ENCODE peak calls at places on chromosomes 6 and 20, in seven cellular contexts. Y is left lung; O is thoracic aorta; K is psoas muscle; Z is CD8-positive, alpha-beta T cell; X is HCT116; D is body of pancreas. Q is an unnamed sample.

GRCh38 chr6:170449835-170450753 is 103.0 kb downstream of the PSMB1 start:
- DNase-seq in Y (no peak), O (no peak), K (no peak), Z (no peak), X (no peak), D (no peak), Q (no peak)

GRCh38 chr20:17825251-17825691 is 125.5 kb downstream of the BANF2 start:
- DNase-seq in Y (no peak), O (no peak), K (no peak), Z (no peak), X (no peak), D (no peak), Q (no peak)

GRCh38 chr6:1538810-1539482 is 70.8 kb upstream of the FOXC1 start:
- DNase-seq in Y (no peak), O (no peak), K (peak), Z (no peak), X (no peak), D (no peak), Q (no peak)

GRCh38 chr6:52937908-52938307 is 28.4 kb upstream of the GSTA3 start:
- DNase-seq in Y (no peak), O (no peak), K (no peak), Z (no peak), X (no peak), D (no peak), Q (peak)

GRCh38 chr20:8005033-8005432 is 14.5 kb downstream of the TMX4 start:
- DNase-seq in Y (no peak), O (no peak), K (no peak), Z (no peak), X (no peak), D (no peak), Q (no peak)

GRCh38 chr6:137353346-137353745 is 134.2 kb upstream of the IFNGR1 start:
- DNase-seq in Y (no peak), O (no peak), K (no peak), Z (no peak), X (no peak), D (no peak), Q (no peak)

GRCh38 chr20:54475334-54476287 is at the start of gene DOK5:
- DNase-seq in Y (peak), O (peak), K (peak), Z (no peak), X (no peak), D (peak), Q (no peak)

GRCh38 chr20:45097485-45098095 is 3.3 kb downstream of the KCNS1 start:
- DNase-seq in Y (peak), O (no peak), K (no peak), Z (peak), X (no peak), D (peak), Q (no peak)

GRCh38 chr20:5835234-5835845 is 85.1 kb downstream of the SHLD1 start:
- DNase-seq in Y (peak), O (no peak), K (no peak), Z (peak), X (no peak), D (peak), Q (no peak)

GRCh38 chr6:105619971-105620741 is 217.3 kb upstream of the PREP start:
- DNase-seq in Y (no peak), O (no peak), K (no peak), Z (no peak), X (no peak), D (no peak), Q (no peak)

GRCh38 chr6:328184-328670 is 35.9 kb downstream of the DUSP22 start:
- DNase-seq in Y (peak), O (peak), K (peak), Z (no peak), X (no peak), D (no peak), Q (no peak)

GRCh38 chr20:47897461-47897860 is 112.2 kb upstream of the SULF2 start:
- DNase-seq in Y (no peak), O (no peak), K (no peak), Z (no peak), X (no peak), D (no peak), Q (no peak)

GRCh38 chr6:148471624-148472494 is 129.2 kb downstream of the SASH1 start:
- DNase-seq in Y (no peak), O (no peak), K (no peak), Z (no peak), X (no peak), D (no peak), Q (no peak)

GRCh38 chr6:133093957-133094356 is 147.2 kb upstream of the EYA4 start:
- DNase-seq in Y (no peak), O (no peak), K (no peak), Z (no peak), X (peak), D (no peak), Q (no peak)

GRCh38 chr20:40564997-40565680 is 123.9 kb downstream of the MAFB start:
- DNase-seq in Y (no peak), O (peak), K (no peak), Z (no peak), X (peak), D (no peak), Q (no peak)

GRCh38 chr6:159871241-159871640 is 19.5 kb upstream of the MAS1 start:
- DNase-seq in Y (no peak), O (no peak), K (no peak), Z (no peak), X (no peak), D (no peak), Q (no peak)

GRCh38 chr6:107491059-107491609 is 1.2 kb downstream of the SOBP start:
- DNase-seq in Y (peak), O (no peak), K (peak), Z (no peak), X (no peak), D (peak), Q (no peak)

GRCh38 chr6:83861077-83861476 is 1.6 kb downstream of the CYB5R4 start:
- DNase-seq in Y (no peak), O (no peak), K (no peak), Z (no peak), X (no peak), D (no peak), Q (no peak)

GRCh38 chr6:83854766-83855165 is 1.6 kb downstream of the RIPPLY2 start:
- DNase-seq in Y (no peak), O (no peak), K (no peak), Z (no peak), X (no peak), D (no peak), Q (no peak)

GRCh38 chr6:83862776-83863471 is 3.4 kb downstream of the CYB5R4 start:
- DNase-seq in Y (no peak), O (no peak), K (no peak), Z (no peak), X (no peak), D (no peak), Q (no peak)

GRCh38 chr6:83860347-83860731 is 850 bp downstream of the CYB5R4 start:
- DNase-seq in Y (no peak), O (no peak), K (no peak), Z (no peak), X (no peak), D (no peak), Q (no peak)

GRCh38 chr6:83859410-83860346 is at the start of gene CYB5R4:
- DNase-seq in Y (peak), O (peak), K (peak), Z (peak), X (peak), D (peak), Q (peak)
- TF ChIP-seq CTCF in Y (no peak), O (peak), K (peak), Z (peak), X (no peak), D (peak), Q (no peak)

GRCh38 chr6:158040051-158040803 is 58.6 kb downstream of the SYNJ2 start:
- DNase-seq in Y (no peak), O (no peak), K (no peak), Z (no peak), X (peak), D (no peak), Q (no peak)
- H3K27ac ChIP-seq in Y (no peak), O (peak), K (peak), Z (no peak), X (peak), D (no peak), Q (peak)

GRCh38 chr20:33841439-33841799 is 30.3 kb downstream of the CHMP4B start:
- DNase-seq in Y (no peak), O (no peak), K (no peak), Z (no peak), X (no peak), D (no peak), Q (no peak)

GRCh38 chr20:33838035-33838864 is 27.1 kb downstream of the CHMP4B start:
- DNase-seq in Y (no peak), O (no peak), K (no peak), Z (no peak), X (no peak), D (no peak), Q (no peak)

GRCh38 chr20:33837096-33837830 is 26.1 kb downstream of the CHMP4B start:
- DNase-seq in Y (no peak), O (no peak), K (no peak), Z (no peak), X (no peak), D (no peak), Q (no peak)

GRCh38 chr20:33840759-33841438 is 29.8 kb downstream of the CHMP4B start:
- DNase-seq in Y (no peak), O (no peak), K (no peak), Z (no peak), X (no peak), D (no peak), Q (no peak)

DNA sequence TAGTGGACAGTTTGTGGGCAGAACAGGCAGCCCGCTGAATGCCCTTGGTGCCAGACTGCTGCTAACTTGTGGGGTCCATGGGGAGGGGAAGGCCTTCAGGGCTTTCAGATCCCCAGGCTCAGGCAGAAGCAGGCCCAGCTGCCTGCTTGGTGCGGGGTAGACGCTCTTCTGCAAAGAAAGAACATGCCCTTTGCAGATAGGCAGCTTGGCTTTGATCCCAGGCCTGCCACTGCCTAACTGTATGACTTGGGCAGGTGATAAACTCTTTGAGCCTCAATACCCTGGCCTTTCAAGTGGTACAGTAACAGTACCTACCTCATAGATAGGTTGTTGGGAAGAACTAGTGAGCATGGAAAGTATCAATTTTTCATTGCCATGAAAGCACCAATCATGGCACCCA is 28.4 kb downstream of the CHMP4B start:
- DNase-seq in Y (no peak), O (no peak), K (peak), Z (no peak), X (no peak), D (peak), Q (no peak)
- H3K4me3 ChIP-seq in Y (no peak), O (no peak), K (no peak), Z (no peak), X (no peak), D (no peak), Q (no peak)

GRCh38 chr6:168057836-168058235 is 21.2 kb downstream of the FRMD1 start:
- DNase-seq in Y (no peak), O (no peak), K (no peak), Z (no peak), X (no peak), D (no peak), Q (no peak)

GRCh38 chr6:168061269-168062210 is 17.5 kb downstream of the FRMD1 start:
- DNase-seq in Y (no peak), O (no peak), K (no peak), Z (no peak), X (no peak), D (no peak), Q (no peak)

GRCh38 chr6:168056892-168057527 is 22.0 kb downstream of the FRMD1 start:
- DNase-seq in Y (no peak), O (no peak), K (no peak), Z (no peak), X (no peak), D (no peak), Q (no peak)

GRCh38 chr6:168060521-168060931 is 18.5 kb downstream of the FRMD1 start:
- DNase-seq in Y (peak), O (no peak), K (peak), Z (no peak), X (no peak), D (peak), Q (peak)

GRCh38 chr6:168058691-168059551 is 20.1 kb downstream of the FRMD1 start:
- DNase-seq in Y (no peak), O (no peak), K (no peak), Z (no peak), X (no peak), D (no peak), Q (no peak)
- TF ChIP-seq CTCF in Y (no peak), O (no peak), K (no peak), Z (no peak), X (no peak), D (no peak), Q (no peak)

GRCh38 chr20:36268501-36269342 is 32.4 kb downstream of the AAR2 start:
- DNase-seq in Y (no peak), O (no peak), K (no peak), Z (no peak), X (no peak), D (no peak), Q (no peak)
- H3K27ac ChIP-seq in Y (no peak), O (no peak), K (no peak), Z (no peak), X (no peak), D (no peak), Q (no peak)